ENCODE peak calls at places on chromosomes 12 and 14, in five cellular contexts. I, R, X, N and T are unnamed samples.

GRCh38 chr14:103593577-103593976 is 30.8 kb downstream of the COA8 start:
- DNase-seq in R (no peak), N (no peak), X (no peak), I (no peak), T (peak; percentile 62)

GRCh38 chr14:105485720-105486332 is 860 bp upstream of the CRIP1 start:
- DNase-seq in I (peak; percentile 74), R (peak; percentile 46), N (peak; percentile 92), X (peak; percentile 81), T (no peak)

GRCh38 chr14:96277890-96278289 is 21.9 kb downstream of the BDKRB1 start:
- DNase-seq in N (no peak), X (no peak), R (no peak), I (no peak), T (no peak)

GRCh38 chr12:106138646-106139421 is at the start of gene NUAK1:
- DNase-seq in R (peak; percentile 61), X (no peak), N (peak; percentile 89), I (no peak), T (no peak)

GRCh38 chr12:1529862-1530591 is 64.4 kb downstream of the FBXL14 start:
- DNase-seq in X (peak; percentile 58), N (peak; percentile 81), R (peak; percentile 47), I (no peak), T (no peak)

GRCh38 chr12:65510584-65511050 is 232.1 kb downstream of the MSRB3 start:
- DNase-seq in X (no peak), I (peak; percentile 88), R (peak; percentile 24), N (no peak), T (no peak)

GRCh38 chr12:65891219-65891618 is 66.9 kb downstream of the HMGA2 start:
- DNase-seq in I (no peak), N (no peak), R (no peak), X (no peak), T (no peak)

GRCh38 chr12:38156497-38157245 is 159.9 kb upstream of the ALG10B start:
- DNase-seq in I (no peak), R (no peak), N (no peak), X (no peak), T (no peak)

GRCh38 chr14:72237722-72238666 is 305.8 kb downstream of the RGS6 start:
- DNase-seq in R (no peak), N (no peak), X (no peak), I (no peak), T (peak; percentile 8)

GRCh38 chr14:22105643-22106042 is 432.0 kb upstream of the OR4E1 start:
- DNase-seq in X (no peak), R (no peak), N (no peak), I (no peak), T (no peak)

GRCh38 chr12:3119745-3120660 is 42.8 kb downstream of the TSPAN9 start:
- DNase-seq in N (peak; percentile 10), X (no peak), R (no peak), I (no peak), T (no peak)

GRCh38 chr12:49790741-49791140 is 37.5 kb downstream of the NCKAP5L start:
- DNase-seq in N (no peak), X (no peak), I (no peak), R (no peak), T (no peak)

GRCh38 chr12:18907154-18907553 is 169.2 kb downstream of the CAPZA3 start:
- DNase-seq in X (no peak), R (no peak), I (no peak), N (no peak), T (no peak)
- TF ChIP-seq FOXM1 in X (no peak), R (no peak), I (no peak), N (no peak), T (no peak)

DNA sequence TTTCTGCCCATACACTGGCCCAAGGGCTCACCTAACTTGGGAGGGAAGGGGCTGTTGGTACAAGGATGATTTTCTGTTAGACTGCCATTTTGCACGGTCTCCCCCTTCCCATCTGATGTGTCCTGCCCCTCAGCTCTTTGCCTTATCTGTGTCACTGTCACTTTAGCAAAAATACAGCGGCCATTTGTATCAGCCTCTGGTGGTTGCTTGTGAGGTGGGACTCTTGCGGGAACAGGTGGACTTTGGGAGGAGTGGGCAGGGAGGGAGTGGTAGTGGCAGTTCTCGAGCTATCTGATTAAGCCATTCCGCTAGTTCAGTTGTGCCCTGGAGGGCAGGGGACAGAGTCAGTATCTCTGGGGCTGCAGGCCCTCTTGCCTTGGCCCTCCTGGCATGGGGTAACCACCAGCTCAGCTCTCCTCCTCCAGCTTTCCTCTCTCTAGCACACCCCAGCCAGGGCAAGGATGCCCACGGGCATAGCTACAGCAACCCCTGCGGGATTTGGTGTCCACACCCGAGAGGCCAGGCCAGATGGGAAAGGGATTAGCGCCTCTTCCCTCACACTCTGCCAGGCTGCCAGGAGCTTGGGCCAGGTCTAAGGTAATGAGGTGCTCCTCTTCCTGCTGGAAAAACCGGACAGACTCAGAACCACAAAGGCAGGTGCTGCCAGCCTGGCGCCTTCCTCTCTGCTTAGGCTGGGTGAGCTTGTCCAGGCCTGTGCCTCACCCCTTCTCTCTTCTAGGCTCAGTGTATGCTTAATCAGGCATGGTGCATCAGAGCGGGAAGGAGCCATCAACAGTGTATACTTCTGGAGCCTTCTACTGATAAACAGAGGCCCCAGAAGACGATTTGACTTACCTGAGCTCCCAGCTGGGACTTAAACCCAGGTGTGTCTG is 8.7 kb downstream of the SLC48A1 start:
- DNase-seq in R (no peak), I (no peak), N (no peak), X (no peak), T (no peak)
- TF ChIP-seq FOXM1 in R (no peak), I (no peak), N (no peak), X (no peak), T (no peak)

GRCh38 chr12:89414851-89415250 is 62.5 kb upstream of the DUSP6 start:
- DNase-seq in I (no peak), N (no peak), R (no peak), X (no peak), T (no peak)

GRCh38 chr12:89414322-89414721 is 62.0 kb upstream of the DUSP6 start:
- DNase-seq in I (no peak), X (no peak), R (no peak), N (no peak), T (no peak)

GRCh38 chr12:89413234-89413633 is 60.9 kb upstream of the DUSP6 start:
- DNase-seq in N (no peak), R (no peak), X (no peak), I (no peak), T (no peak)

GRCh38 chr12:89412665-89413064 is 60.4 kb upstream of the DUSP6 start:
- DNase-seq in N (no peak), I (no peak), X (no peak), R (no peak), T (no peak)

GRCh38 chr12:89411846-89412245 is 59.5 kb upstream of the DUSP6 start:
- DNase-seq in I (no peak), X (no peak), R (no peak), N (no peak), T (no peak)
- TF ChIP-seq FOXM1 in I (no peak), X (no peak), R (no peak), N (no peak), T (no peak)

DNA sequence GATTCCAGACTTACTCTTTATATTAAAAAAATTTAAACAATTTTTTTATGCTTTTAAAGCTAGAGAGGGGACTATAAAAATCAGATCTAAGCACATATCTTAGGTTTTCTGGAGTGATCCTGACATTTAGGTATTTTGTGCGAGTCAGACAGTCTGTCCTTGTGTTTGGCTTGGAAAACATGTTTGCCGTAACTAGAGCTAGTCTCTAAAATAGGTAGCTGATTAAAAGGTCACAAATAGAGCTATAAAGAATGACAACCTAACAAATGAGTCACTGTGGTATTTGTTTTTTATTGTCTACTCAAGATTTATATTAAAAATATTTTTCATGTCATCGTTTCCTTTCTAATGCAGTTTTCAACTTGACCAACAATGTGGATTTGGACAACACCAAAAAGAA is 73.4 kb downstream of the MNAT1 start:
- DNase-seq in I (no peak), R (no peak), X (no peak), N (no peak), T (no peak)
- TF ChIP-seq FOXM1 in I (no peak), R (no peak), X (no peak), N (no peak), T (no peak)

DNA sequence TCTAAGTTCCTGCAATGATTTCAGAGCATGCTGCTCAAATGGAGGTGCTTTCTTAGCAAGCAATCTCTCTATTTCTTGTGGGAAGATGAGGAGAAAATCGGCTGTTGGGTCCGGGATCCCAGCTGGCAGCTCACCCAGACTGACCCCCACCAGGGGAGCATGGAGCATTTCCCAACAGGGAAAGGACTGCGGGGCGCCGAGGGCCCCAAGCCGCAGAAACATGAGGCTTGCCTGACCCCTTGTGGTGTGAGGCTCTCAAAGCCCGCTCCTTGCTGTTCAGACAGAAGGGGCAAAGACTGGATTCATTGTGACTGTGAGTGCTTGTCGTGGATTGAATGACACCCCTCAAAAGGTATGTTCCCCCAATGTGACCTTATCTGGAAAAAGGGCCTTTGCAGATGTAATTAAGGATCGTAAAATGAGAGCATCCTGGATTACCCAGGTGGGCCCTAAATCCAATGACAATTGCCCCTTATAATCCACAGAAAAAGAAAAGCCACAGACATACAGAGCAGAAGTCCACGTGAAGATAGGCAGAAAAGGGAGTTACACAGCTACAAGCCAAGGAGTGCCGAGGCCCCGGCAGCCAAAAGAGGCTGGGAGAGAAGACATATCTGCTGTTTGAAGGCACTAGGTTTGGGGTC is 116.3 kb upstream of the VASH1 start:
- DNase-seq in R (peak; percentile 72), N (peak; percentile 74), I (peak; percentile 30), X (peak; percentile 55), T (no peak)
- TF ChIP-seq FOXM1 in R (peak; percentile 28), N (no peak), I (no peak), X (no peak), T (no peak)

GRCh38 chr12:13566286-13566685 is 369.8 kb downstream of the EMP1 start:
- DNase-seq in N (no peak), X (no peak), R (no peak), I (no peak), T (no peak)
- TF ChIP-seq FOXM1 in N (no peak), X (no peak), R (no peak), I (no peak), T (no peak)

GRCh38 chr12:98538031-98538430 is 22.6 kb downstream of the TMPO start:
- DNase-seq in R (no peak), X (no peak), I (no peak), N (no peak), T (no peak)
- TF ChIP-seq FOXM1 in R (no peak), X (no peak), I (no peak), N (no peak), T (no peak)